ENCODE peak calls at places on chromosomes 3 and 15, in five cellular contexts. H, G, S, V and W are unnamed samples.

GRCh38 chr15:94125698-94126097 is 105.7 kb upstream of the MCTP2 start:
- DNase-seq in G (no peak), V (no peak), S (no peak), H (no peak), W (no peak)

GRCh38 chr3:88807471-88808090 is 299.8 kb upstream of the EPHA3 start:
- DNase-seq in H (peak), S (no peak), G (no peak), V (no peak), W (no peak)

GRCh38 chr3:71681224-71681668 is 44.0 kb downstream of the EIF4E3 start:
- DNase-seq in G (peak), H (peak), S (peak), V (peak), W (no peak)

GRCh38 chr15:45186771-45187577 is 792 bp downstream of the SHF start:
- DNase-seq in G (no peak), V (peak), H (no peak), S (no peak), W (no peak)

GRCh38 chr3:152159328-152159727 is 109.4 kb upstream of the MBNL1 start:
- DNase-seq in S (no peak), V (no peak), G (no peak), H (peak), W (no peak)

GRCh38 chr3:123442908-123443307 is 6.0 kb downstream of the ADCY5 start:
- DNase-seq in S (no peak), H (no peak), V (no peak), G (no peak), W (no peak)

GRCh38 chr15:68217341-68217740 is 12.2 kb downstream of the CLN6 start:
- DNase-seq in V (no peak), S (no peak), G (no peak), H (no peak), W (no peak)

GRCh38 chr3:89521328-89521727 is 413.9 kb downstream of the EPHA3 start:
- DNase-seq in V (no peak), G (no peak), H (peak), S (no peak), W (no peak)

GRCh38 chr3:111999924-112000835 is 1.5 kb downstream of the TAGLN3 start:
- DNase-seq in S (no peak), G (no peak), V (no peak), H (no peak), W (no peak)

GRCh38 chr3:60829058-60829457 is 422.2 kb downstream of the FHIT start:
- DNase-seq in G (no peak), H (no peak), V (no peak), S (no peak), W (peak)

GRCh38 chr15:67917037-67917436 is 77.2 kb upstream of the RNU6-1 start:
- DNase-seq in S (peak), V (no peak), G (no peak), H (no peak), W (no peak)

GRCh38 chr3:9448071-9448470 is 50.7 kb downstream of the SETD5 start:
- DNase-seq in S (no peak), V (no peak), G (no peak), H (no peak), W (no peak)

GRCh38 chr3:129664040-129664646 is 57.7 kb upstream of the PLXND1 start:
- DNase-seq in S (peak), V (no peak), G (no peak), H (no peak), W (no peak)